ENCODE peak calls at places on chromosomes 2 and 18, in nine cellular contexts. One of them, this sample, is unnamed.

GRCh38 chr18:2002178-2002577 is 569.1 kb downstream of the METTL4 start:
- DNase-seq in epithelial cell of proximal tubule: no peak
- DNase-seq in stomach: no peak
- DNase-seq in neural progenitor cell: peak; percentile 46
- DNase-seq in psoas muscle: no peak
- DNase-seq in MCF 10A: no peak
- DNase-seq in OCI-LY7: no peak
- DNase-seq in H9: peak; percentile 28
- DNase-seq in A673: no peak
- DNase-seq in this sample: peak; percentile 9

GRCh38 chr2:112317303-112318158 is 42.1 kb downstream of the ZC3H6 start:
- DNase-seq in epithelial cell of proximal tubule: no peak
- DNase-seq in stomach: no peak
- DNase-seq in neural progenitor cell: no peak
- DNase-seq in psoas muscle: no peak
- DNase-seq in MCF 10A: no peak
- DNase-seq in OCI-LY7: no peak
- DNase-seq in H9: no peak
- DNase-seq in A673: no peak
- DNase-seq in this sample: no peak

GRCh38 chr18:12041561-12041960 is 52.1 kb upstream of the ANKRD62 start:
- DNase-seq in epithelial cell of proximal tubule: peak; percentile 87
- DNase-seq in stomach: no peak
- DNase-seq in neural progenitor cell: no peak
- DNase-seq in psoas muscle: no peak
- DNase-seq in MCF 10A: peak; percentile 75
- DNase-seq in OCI-LY7: no peak
- DNase-seq in H9: no peak
- DNase-seq in A673: no peak
- DNase-seq in this sample: no peak

GRCh38 chr18:32549248-32549842 is 78.7 kb upstream of the GAREM1 start:
- DNase-seq in epithelial cell of proximal tubule: no peak
- DNase-seq in stomach: peak; percentile 71
- DNase-seq in neural progenitor cell: peak; percentile 87
- DNase-seq in psoas muscle: peak; percentile 23
- DNase-seq in MCF 10A: peak; percentile 74
- DNase-seq in OCI-LY7: peak; percentile 48
- DNase-seq in H9: peak; percentile 58
- DNase-seq in A673: peak; percentile 65
- DNase-seq in this sample: peak; percentile 64

GRCh38 chr2:96097951-96098823 is 18.2 kb downstream of the ADRA2B start:
- DNase-seq in epithelial cell of proximal tubule: no peak
- DNase-seq in stomach: peak; percentile 18
- DNase-seq in neural progenitor cell: no peak
- DNase-seq in psoas muscle: no peak
- DNase-seq in MCF 10A: no peak
- DNase-seq in OCI-LY7: peak; percentile 16
- DNase-seq in H9: peak; percentile 22
- DNase-seq in A673: no peak
- DNase-seq in this sample: no peak

GRCh38 chr2:82528288-82528687 is 1930.8 kb downstream of the SUCLG1 start:
- DNase-seq in epithelial cell of proximal tubule: no peak
- DNase-seq in stomach: no peak
- DNase-seq in neural progenitor cell: no peak
- DNase-seq in psoas muscle: no peak
- DNase-seq in MCF 10A: no peak
- DNase-seq in OCI-LY7: no peak
- DNase-seq in H9: no peak
- DNase-seq in A673: no peak
- DNase-seq in this sample: no peak

GRCh38 chr2:134460583-134460998 is 206.7 kb downstream of the MGAT5 start:
- DNase-seq in epithelial cell of proximal tubule: no peak
- DNase-seq in stomach: peak; percentile 78
- DNase-seq in neural progenitor cell: peak; percentile 83
- DNase-seq in psoas muscle: no peak
- DNase-seq in MCF 10A: peak; percentile 63
- DNase-seq in OCI-LY7: peak; percentile 70
- DNase-seq in H9: peak; percentile 91
- DNase-seq in A673: peak; percentile 37
- DNase-seq in this sample: peak; percentile 50

GRCh38 chr2:227052879-227053278 is 111.1 kb downstream of the COL4A4 start:
- DNase-seq in epithelial cell of proximal tubule: no peak
- DNase-seq in stomach: no peak
- DNase-seq in neural progenitor cell: no peak
- DNase-seq in psoas muscle: no peak
- DNase-seq in MCF 10A: no peak
- DNase-seq in OCI-LY7: no peak
- DNase-seq in H9: no peak
- DNase-seq in A673: peak; percentile 9
- DNase-seq in this sample: no peak

GRCh38 chr2:51085679-51086078 is 53.7 kb upstream of the NRXN1 start:
- DNase-seq in epithelial cell of proximal tubule: no peak
- DNase-seq in stomach: no peak
- DNase-seq in neural progenitor cell: no peak
- DNase-seq in psoas muscle: no peak
- DNase-seq in MCF 10A: no peak
- DNase-seq in OCI-LY7: no peak
- DNase-seq in H9: no peak
- DNase-seq in A673: peak; percentile 17
- DNase-seq in this sample: no peak

GRCh38 chr2:142936629-142937028 is 59.2 kb downstream of the KYNU start:
- DNase-seq in epithelial cell of proximal tubule: no peak
- DNase-seq in stomach: no peak
- DNase-seq in neural progenitor cell: no peak
- DNase-seq in psoas muscle: no peak
- DNase-seq in MCF 10A: no peak
- DNase-seq in OCI-LY7: no peak
- DNase-seq in H9: no peak
- DNase-seq in A673: no peak
- DNase-seq in this sample: no peak

GRCh38 chr2:219398721-219399333 is 11.1 kb upstream of the DNPEP start:
- DNase-seq in epithelial cell of proximal tubule: no peak
- DNase-seq in stomach: no peak
- DNase-seq in neural progenitor cell: no peak
- DNase-seq in psoas muscle: no peak
- DNase-seq in MCF 10A: no peak
- DNase-seq in OCI-LY7: no peak
- DNase-seq in H9: no peak
- DNase-seq in A673: no peak
- DNase-seq in this sample: no peak

GRCh38 chr2:38428940-38429339 is 51.9 kb upstream of the ATL2 start:
- DNase-seq in epithelial cell of proximal tubule: no peak
- DNase-seq in stomach: no peak
- DNase-seq in neural progenitor cell: no peak
- DNase-seq in psoas muscle: no peak
- DNase-seq in MCF 10A: no peak
- DNase-seq in OCI-LY7: no peak
- DNase-seq in H9: no peak
- DNase-seq in A673: no peak
- DNase-seq in this sample: no peak

GRCh38 chr18:78448106-78448505 is 531.5 kb upstream of the SALL3 start:
- DNase-seq in epithelial cell of proximal tubule: no peak
- DNase-seq in stomach: no peak
- DNase-seq in neural progenitor cell: no peak
- DNase-seq in psoas muscle: no peak
- DNase-seq in MCF 10A: no peak
- DNase-seq in OCI-LY7: peak; percentile 3
- DNase-seq in H9: peak; percentile 65
- DNase-seq in A673: no peak
- DNase-seq in this sample: no peak
- TF ChIP-seq CTCF in epithelial cell of proximal tubule: no peak
- TF ChIP-seq CTCF in stomach: no peak
- TF ChIP-seq CTCF in neural progenitor cell: peak; percentile 27
- TF ChIP-seq CTCF in psoas muscle: no peak
- TF ChIP-seq CTCF in MCF 10A: no peak
- TF ChIP-seq CTCF in OCI-LY7: peak; percentile 52
- TF ChIP-seq CTCF in H9: peak; percentile 64
- TF ChIP-seq CTCF in A673: no peak
- TF ChIP-seq CTCF in this sample: no peak

DNA sequence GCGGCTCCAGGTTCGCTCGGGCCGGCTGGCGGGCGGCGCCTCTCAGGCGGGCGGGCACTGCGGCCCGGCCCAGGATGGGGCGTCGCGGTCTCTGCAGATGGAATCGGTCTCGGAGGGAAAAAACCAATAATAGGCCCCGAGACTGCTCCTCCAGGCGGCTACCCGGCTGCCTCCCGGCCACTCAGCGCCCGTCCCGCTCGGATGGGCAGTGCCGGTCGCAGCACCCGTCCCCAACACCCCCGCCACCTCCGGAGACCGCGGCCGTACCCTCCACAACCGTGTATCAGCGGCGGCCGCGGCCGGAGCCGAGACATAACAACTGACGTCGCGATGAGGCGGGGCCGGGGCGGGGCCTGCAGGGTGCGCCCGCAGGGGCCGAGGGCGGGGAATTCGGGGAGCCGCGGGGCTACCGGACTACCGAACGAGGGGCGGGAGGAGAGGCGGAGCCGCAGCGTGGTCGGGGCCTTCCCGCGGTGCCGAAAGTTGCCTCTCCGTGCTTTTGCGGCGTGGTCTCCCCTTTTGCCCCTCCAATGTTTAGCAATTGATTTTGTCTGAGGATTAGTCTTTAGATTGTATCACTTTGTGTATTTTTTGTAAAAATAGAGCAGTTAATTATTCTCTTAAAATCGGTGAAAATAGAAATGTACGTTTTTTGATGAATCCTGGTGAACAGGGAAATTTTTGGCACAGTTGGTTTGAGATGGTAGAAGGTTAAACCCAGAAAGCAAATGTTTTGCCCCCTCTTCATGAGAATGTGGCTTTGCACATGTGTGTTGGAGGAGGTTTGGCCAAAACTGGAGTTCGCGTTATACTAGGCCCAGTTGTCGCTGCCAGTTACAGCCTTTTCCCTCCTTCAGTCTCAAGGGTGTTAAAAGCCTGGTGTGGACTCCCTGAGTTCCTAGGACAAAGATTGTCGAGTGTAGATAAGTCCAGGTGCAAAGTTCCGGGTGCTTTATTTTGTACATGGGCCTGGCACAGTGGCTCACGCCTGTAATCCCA is at the start of gene RNF103:
- DNase-seq in epithelial cell of proximal tubule: no peak
- DNase-seq in stomach: peak; percentile 97
- DNase-seq in neural progenitor cell: peak; percentile 97
- DNase-seq in psoas muscle: peak; percentile 97
- DNase-seq in MCF 10A: peak; percentile 92
- DNase-seq in OCI-LY7: peak; percentile 93
- DNase-seq in H9: peak; percentile 93
- DNase-seq in A673: peak; percentile 95
- DNase-seq in this sample: peak; percentile 94
- TF ChIP-seq CTCF in epithelial cell of proximal tubule: no peak
- TF ChIP-seq CTCF in stomach: no peak
- TF ChIP-seq CTCF in neural progenitor cell: no peak
- TF ChIP-seq CTCF in psoas muscle: no peak
- TF ChIP-seq CTCF in MCF 10A: no peak
- TF ChIP-seq CTCF in OCI-LY7: no peak
- TF ChIP-seq CTCF in H9: no peak
- TF ChIP-seq CTCF in A673: no peak
- TF ChIP-seq CTCF in this sample: no peak

GRCh38 chr2:62806231-62806630 is 100.7 kb downstream of the EHBP1 start:
- DNase-seq in epithelial cell of proximal tubule: no peak
- DNase-seq in stomach: no peak
- DNase-seq in neural progenitor cell: no peak
- DNase-seq in psoas muscle: no peak
- DNase-seq in MCF 10A: peak; percentile 48
- DNase-seq in OCI-LY7: no peak
- DNase-seq in H9: no peak
- DNase-seq in A673: no peak
- DNase-seq in this sample: no peak

GRCh38 chr2:62803961-62804360 is 98.4 kb downstream of the EHBP1 start:
- DNase-seq in epithelial cell of proximal tubule: no peak
- DNase-seq in stomach: no peak
- DNase-seq in neural progenitor cell: no peak
- DNase-seq in psoas muscle: no peak
- DNase-seq in MCF 10A: no peak
- DNase-seq in OCI-LY7: no peak
- DNase-seq in H9: no peak
- DNase-seq in A673: no peak
- DNase-seq in this sample: no peak

GRCh38 chr2:62800618-62801017 is 95.1 kb downstream of the EHBP1 start:
- DNase-seq in epithelial cell of proximal tubule: no peak
- DNase-seq in stomach: no peak
- DNase-seq in neural progenitor cell: no peak
- DNase-seq in psoas muscle: no peak
- DNase-seq in MCF 10A: no peak
- DNase-seq in OCI-LY7: no peak
- DNase-seq in H9: no peak
- DNase-seq in A673: no peak
- DNase-seq in this sample: no peak

GRCh38 chr2:62801110-62801509 is 95.6 kb downstream of the EHBP1 start:
- DNase-seq in epithelial cell of proximal tubule: no peak
- DNase-seq in stomach: no peak
- DNase-seq in neural progenitor cell: no peak
- DNase-seq in psoas muscle: no peak
- DNase-seq in MCF 10A: no peak
- DNase-seq in OCI-LY7: no peak
- DNase-seq in H9: no peak
- DNase-seq in A673: no peak
- DNase-seq in this sample: no peak

GRCh38 chr2:62801814-62802524 is 96.5 kb downstream of the EHBP1 start:
- DNase-seq in epithelial cell of proximal tubule: no peak
- DNase-seq in stomach: no peak
- DNase-seq in neural progenitor cell: peak; percentile 13
- DNase-seq in psoas muscle: no peak
- DNase-seq in MCF 10A: peak; percentile 46
- DNase-seq in OCI-LY7: peak; percentile 3
- DNase-seq in H9: no peak
- DNase-seq in A673: peak; percentile 12
- DNase-seq in this sample: no peak
- TF ChIP-seq CTCF in epithelial cell of proximal tubule: peak; percentile 50
- TF ChIP-seq CTCF in stomach: no peak
- TF ChIP-seq CTCF in neural progenitor cell: peak; percentile 25
- TF ChIP-seq CTCF in psoas muscle: no peak
- TF ChIP-seq CTCF in MCF 10A: peak; percentile 9
- TF ChIP-seq CTCF in OCI-LY7: peak; percentile 33
- TF ChIP-seq CTCF in H9: peak; percentile 53
- TF ChIP-seq CTCF in A673: no peak
- TF ChIP-seq CTCF in this sample: no peak

DNA sequence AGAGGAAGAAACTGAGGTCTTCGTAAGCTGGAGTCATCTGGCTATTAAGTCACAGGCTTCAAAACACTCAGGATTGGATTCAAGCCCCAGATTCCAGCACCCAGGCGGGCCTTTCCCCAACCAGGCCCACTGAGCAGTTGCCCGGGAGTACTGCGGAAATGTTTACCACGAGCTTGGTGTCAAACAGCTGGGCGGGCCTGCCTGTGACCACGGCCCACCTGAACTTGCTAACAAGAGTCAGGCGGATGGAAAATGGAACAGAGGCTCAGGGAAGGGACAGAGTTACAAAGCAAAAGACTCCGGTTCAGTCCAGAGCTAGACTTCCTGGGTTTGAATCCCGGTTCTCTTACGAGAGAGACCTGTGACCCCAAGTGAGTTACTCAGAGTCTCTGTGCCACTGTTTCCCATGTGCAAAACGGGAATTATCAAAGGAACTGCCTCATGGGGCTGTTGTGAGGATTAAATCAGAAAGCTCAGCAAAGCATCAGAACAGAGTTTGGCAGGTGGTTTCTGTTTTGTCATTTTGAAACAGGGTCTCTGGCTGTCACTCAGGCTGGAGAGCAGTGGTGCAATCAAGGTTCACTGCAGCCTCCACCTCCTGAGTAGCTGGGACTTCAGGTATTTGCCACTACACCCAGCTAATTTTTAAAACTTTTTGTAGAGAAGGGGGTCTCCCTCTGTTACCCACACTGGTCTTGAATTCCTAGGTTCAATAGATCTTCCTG is 49.0 kb upstream of the TFCP2L1 start:
- DNase-seq in epithelial cell of proximal tubule: no peak
- DNase-seq in stomach: peak; percentile 23
- DNase-seq in neural progenitor cell: no peak
- DNase-seq in psoas muscle: no peak
- DNase-seq in MCF 10A: no peak
- DNase-seq in OCI-LY7: no peak
- DNase-seq in H9: no peak
- DNase-seq in A673: no peak
- DNase-seq in this sample: no peak
- TF ChIP-seq CTCF in epithelial cell of proximal tubule: no peak
- TF ChIP-seq CTCF in stomach: no peak
- TF ChIP-seq CTCF in neural progenitor cell: no peak
- TF ChIP-seq CTCF in psoas muscle: no peak
- TF ChIP-seq CTCF in MCF 10A: no peak
- TF ChIP-seq CTCF in OCI-LY7: no peak
- TF ChIP-seq CTCF in H9: no peak
- TF ChIP-seq CTCF in A673: no peak
- TF ChIP-seq CTCF in this sample: no peak